ENCODE peak calls at places on chromosomes 13 and 19, in seven cellular contexts. K is HEK293T; Y is activated CD4-positive, alpha-beta T cell treated with anti-CD3 and anti-CD28 coated beads, Interleukin-2, amount 50 U/mL, for 48 hours; X is kidney; P is mesenchymal stem cell; F is ELF-1; C is stimulated activated CD4-positive, alpha-beta T cell treated with anti-CD3 and anti-CD28 coated beads, Interleukin-12 subunit alpha, Interleukin-12 subunit beta, amount 100 ng/mL, for 24 hours. O is an unnamed sample.
A peak's percentile ranks its signal among the peaks of the same experiment; 100 is the strongest.

GRCh38 chr13:20699715-20700114 is 3.8 kb upstream of the IL17D start:
- DNase-seq in K (no peak), Y (no peak), X (no peak), P (no peak), F (no peak), C (no peak), O (no peak)

GRCh38 chr13:42867232-42867631 is 85.8 kb downstream of the FAM216B start:
- DNase-seq in K (no peak), Y (no peak), X (no peak), P (no peak), F (no peak), C (no peak), O (no peak)

GRCh38 chr13:110771194-110771593 is 57.7 kb downstream of the ING1 start:
- DNase-seq in K (no peak), Y (no peak), X (no peak), P (no peak), F (no peak), C (no peak), O (no peak)

GRCh38 chr19:44260695-44261446 is 1.2 kb downstream of the ZNF233 start:
- DNase-seq in K (no peak), Y (no peak), X (no peak), P (peak; percentile 23), F (no peak), C (no peak), O (no peak)

GRCh38 chr13:86085890-86086289 is 286.7 kb upstream of the SLITRK6 start:
- DNase-seq in K (no peak), Y (no peak), X (no peak), P (no peak), F (no peak), C (no peak), O (no peak)

GRCh38 chr13:80083097-80083429 is 257.9 kb downstream of the SPRY2 start:
- DNase-seq in K (no peak), Y (no peak), X (no peak), P (no peak), F (no peak), C (no peak), O (no peak)

GRCh38 chr13:99265823-99266426 is 7.7 kb upstream of the GPR18 start:
- DNase-seq in K (peak; percentile 45), Y (no peak), X (no peak), P (peak; percentile 66), F (no peak), C (no peak), O (no peak)

GRCh38 chr13:48876289-48876688 is 99.4 kb upstream of the FNDC3A start:
- DNase-seq in K (no peak), Y (no peak), X (no peak), P (no peak), F (peak; percentile 76), C (no peak), O (no peak)

GRCh38 chr13:63345835-63346234 is 1930.2 kb upstream of the PCDH20 start:
- DNase-seq in K (no peak), Y (no peak), X (no peak), P (no peak), F (no peak), C (no peak), O (no peak)

GRCh38 chr19:10998045-10998533 is 37.3 kb downstream of the SMARCA4 start:
- DNase-seq in K (no peak), Y (no peak), X (no peak), P (peak; percentile 10), F (no peak), C (no peak), O (no peak)

GRCh38 chr19:6739390-6739883 is at the start of gene TRIP10:
- DNase-seq in K (peak; percentile 89), Y (peak; percentile 77), X (peak; percentile 95), P (peak; percentile 79), F (peak; percentile 69), C (peak; percentile 71), O (peak; percentile 84)

GRCh38 chr19:13825489-13826475 is 30.5 kb downstream of the ZSWIM4 start:
- DNase-seq in K (peak; percentile 83), Y (no peak), X (no peak), P (peak; percentile 77), F (peak; percentile 94), C (no peak), O (peak; percentile 26)

GRCh38 chr13:46015374-46015773 is 37.2 kb downstream of the ZC3H13 start:
- DNase-seq in K (no peak), Y (no peak), X (no peak), P (no peak), F (no peak), C (no peak), O (no peak)

GRCh38 chr19:14346279-14346678 is 35.0 kb upstream of the ADGRE5 start:
- DNase-seq in K (no peak), Y (no peak), X (no peak), P (no peak), F (no peak), C (no peak), O (no peak)

GRCh38 chr13:110254151-110254679 is 52.7 kb downstream of the COL4A1 start:
- DNase-seq in K (no peak), Y (no peak), X (no peak), P (peak; percentile 86), F (no peak), C (no peak), O (no peak)

GRCh38 chr19:12665281-12665573 is 1.3 kb downstream of the MAN2B1 start:
- DNase-seq in K (no peak), Y (peak; percentile 57), X (no peak), P (no peak), F (no peak), C (no peak), O (peak; percentile 66)

GRCh38 chr13:91813255-91813654 is 414.8 kb downstream of the GPC5 start:
- DNase-seq in K (no peak), Y (no peak), X (no peak), P (no peak), F (peak; percentile 2), C (no peak), O (no peak)

GRCh38 chr13:106182404-106182803 is 353.1 kb downstream of the EFNB2 start:
- DNase-seq in K (no peak), Y (no peak), X (no peak), P (peak; percentile 90), F (no peak), C (no peak), O (no peak)

GRCh38 chr19:30360378-30361106 is 11.6 kb upstream of the ZNF536 start:
- DNase-seq in K (no peak), Y (no peak), X (no peak), P (no peak), F (no peak), C (no peak), O (no peak)

GRCh38 chr19:3135961-3136683 is at the start of gene GNA15:
- DNase-seq in K (no peak), Y (peak; percentile 57), X (peak; percentile 77), P (no peak), F (no peak), C (peak; percentile 10), O (peak; percentile 41)

GRCh38 chr13:37443538-37443937 is 155.0 kb downstream of the POSTN start:
- DNase-seq in K (no peak), Y (no peak), X (no peak), P (peak; percentile 68), F (no peak), C (no peak), O (no peak)